ENCODE peak calls at places on chromosomes 13 and 19, in five cellular contexts. One of them, this sample, is unnamed.

GRCh38 chr19:48668761-48669160 is 4.1 kb downstream of the NTN5 start:
- DNase-seq in hepatocyte: no peak
- DNase-seq in Calu3: no peak
- DNase-seq in cardiac muscle cell: no peak
- DNase-seq in GM23338: no peak
- DNase-seq in this sample: no peak

GRCh38 chr19:13070425-13071140 is 32.1 kb downstream of the LYL1 start:
- DNase-seq in hepatocyte: no peak
- DNase-seq in Calu3: no peak
- DNase-seq in cardiac muscle cell: no peak
- DNase-seq in GM23338: no peak
- DNase-seq in this sample: no peak

GRCh38 chr13:84037937-84038464 is 155.7 kb upstream of the SLITRK1 start:
- DNase-seq in hepatocyte: no peak
- DNase-seq in Calu3: no peak
- DNase-seq in cardiac muscle cell: no peak
- DNase-seq in GM23338: no peak
- DNase-seq in this sample: no peak

GRCh38 chr13:49323344-49323743 is 75.6 kb downstream of the CDADC1 start:
- DNase-seq in hepatocyte: no peak
- DNase-seq in Calu3: no peak
- DNase-seq in cardiac muscle cell: no peak
- DNase-seq in GM23338: no peak
- DNase-seq in this sample: no peak

GRCh38 chr13:42990147-42990990 is 1.7 kb downstream of the EPSTI1 start:
- DNase-seq in hepatocyte: peak
- DNase-seq in Calu3: no peak
- DNase-seq in cardiac muscle cell: no peak
- DNase-seq in GM23338: no peak
- DNase-seq in this sample: no peak

GRCh38 chr19:2290441-2291184 is 8.6 kb upstream of the PEAK3 start:
- DNase-seq in hepatocyte: no peak
- DNase-seq in Calu3: no peak
- DNase-seq in cardiac muscle cell: no peak
- DNase-seq in GM23338: peak
- DNase-seq in this sample: no peak

GRCh38 chr13:49082653-49083536 is 107.2 kb downstream of the FNDC3A start:
- DNase-seq in hepatocyte: no peak
- DNase-seq in Calu3: no peak
- DNase-seq in cardiac muscle cell: peak
- DNase-seq in GM23338: no peak
- DNase-seq in this sample: no peak

GRCh38 chr13:113002206-113002821 is 33.3 kb downstream of the MCF2L start:
- DNase-seq in hepatocyte: peak
- DNase-seq in Calu3: peak
- DNase-seq in cardiac muscle cell: no peak
- DNase-seq in GM23338: peak
- DNase-seq in this sample: peak

GRCh38 chr13:66415444-66415843 is 814.7 kb downstream of the PCDH9 start:
- DNase-seq in hepatocyte: no peak
- DNase-seq in Calu3: no peak
- DNase-seq in cardiac muscle cell: no peak
- DNase-seq in GM23338: no peak
- DNase-seq in this sample: no peak

GRCh38 chr19:35860818-35861639 is 4.3 kb downstream of the KIRREL2 start:
- DNase-seq in hepatocyte: peak
- DNase-seq in Calu3: peak
- DNase-seq in cardiac muscle cell: peak
- DNase-seq in GM23338: peak
- DNase-seq in this sample: peak

GRCh38 chr19:44141191-44142013 is at the start of gene ZNF234:
- DNase-seq in hepatocyte: peak
- DNase-seq in Calu3: peak
- DNase-seq in cardiac muscle cell: peak
- DNase-seq in GM23338: peak
- DNase-seq in this sample: peak

GRCh38 chr13:44629465-44630183 is 53.5 kb upstream of the TSC22D1 start:
- DNase-seq in hepatocyte: no peak
- DNase-seq in Calu3: no peak
- DNase-seq in cardiac muscle cell: peak
- DNase-seq in GM23338: no peak
- DNase-seq in this sample: no peak

GRCh38 chr13:113144255-113144629 is 14.2 kb upstream of the PROZ start:
- DNase-seq in hepatocyte: no peak
- DNase-seq in Calu3: no peak
- DNase-seq in cardiac muscle cell: no peak
- DNase-seq in GM23338: no peak
- DNase-seq in this sample: no peak

GRCh38 chr13:111537843-111538499 is 217.5 kb downstream of the TEX29 start:
- DNase-seq in hepatocyte: no peak
- DNase-seq in Calu3: no peak
- DNase-seq in cardiac muscle cell: no peak
- DNase-seq in GM23338: no peak
- DNase-seq in this sample: no peak

GRCh38 chr19:4524808-4525562 is 6.7 kb upstream of the PLIN4 start:
- DNase-seq in hepatocyte: peak
- DNase-seq in Calu3: peak
- DNase-seq in cardiac muscle cell: peak
- DNase-seq in GM23338: peak
- DNase-seq in this sample: peak

GRCh38 chr19:39052243-39052746 is 19.9 kb upstream of the FBXO27 start:
- DNase-seq in hepatocyte: peak
- DNase-seq in Calu3: peak
- DNase-seq in cardiac muscle cell: peak
- DNase-seq in GM23338: peak
- DNase-seq in this sample: peak

GRCh38 chr19:41564515-41565383 is 11.2 kb upstream of the CEACAM21 start:
- DNase-seq in hepatocyte: no peak
- DNase-seq in Calu3: no peak
- DNase-seq in cardiac muscle cell: no peak
- DNase-seq in GM23338: peak
- DNase-seq in this sample: no peak

GRCh38 chr13:63840551-63841421 is 2425.1 kb upstream of the PCDH20 start:
- DNase-seq in hepatocyte: no peak
- DNase-seq in Calu3: no peak
- DNase-seq in cardiac muscle cell: no peak
- DNase-seq in GM23338: no peak
- DNase-seq in this sample: no peak

GRCh38 chr19:31002852-31003251 is 346.4 kb downstream of the TSHZ3 start:
- DNase-seq in hepatocyte: no peak
- DNase-seq in Calu3: no peak
- DNase-seq in cardiac muscle cell: no peak
- DNase-seq in GM23338: peak
- DNase-seq in this sample: no peak

GRCh38 chr13:100789481-100789880 is 114.9 kb upstream of the TMTC4 start:
- DNase-seq in hepatocyte: peak
- DNase-seq in Calu3: no peak
- DNase-seq in cardiac muscle cell: peak
- DNase-seq in GM23338: no peak
- DNase-seq in this sample: no peak

GRCh38 chr19:39918183-39918651 is 16.2 kb downstream of the FCGBP start:
- DNase-seq in hepatocyte: no peak
- DNase-seq in Calu3: no peak
- DNase-seq in cardiac muscle cell: no peak
- DNase-seq in GM23338: no peak
- DNase-seq in this sample: no peak

GRCh38 chr13:32116210-32116609 is 84.6 kb downstream of the FRY start:
- DNase-seq in hepatocyte: no peak
- DNase-seq in Calu3: no peak
- DNase-seq in cardiac muscle cell: peak
- DNase-seq in GM23338: no peak
- DNase-seq in this sample: no peak

GRCh38 chr13:21229241-21230024 is 53.0 kb downstream of the MRPL57 start:
- DNase-seq in hepatocyte: no peak
- DNase-seq in Calu3: no peak
- DNase-seq in cardiac muscle cell: no peak
- DNase-seq in GM23338: no peak
- DNase-seq in this sample: no peak

GRCh38 chr19:47674548-47674947 is 38.7 kb upstream of the EHD2 start:
- DNase-seq in hepatocyte: no peak
- DNase-seq in Calu3: no peak
- DNase-seq in cardiac muscle cell: no peak
- DNase-seq in GM23338: no peak
- DNase-seq in this sample: no peak

GRCh38 chr13:26971990-26972888 is 199.4 kb downstream of the USP12 start:
- DNase-seq in hepatocyte: peak
- DNase-seq in Calu3: peak
- DNase-seq in cardiac muscle cell: peak
- DNase-seq in GM23338: peak
- DNase-seq in this sample: no peak

GRCh38 chr19:50658438-50659317 is 9.4 kb downstream of the C19orf81 start:
- DNase-seq in hepatocyte: peak
- DNase-seq in Calu3: no peak
- DNase-seq in cardiac muscle cell: peak
- DNase-seq in GM23338: peak
- DNase-seq in this sample: peak

GRCh38 chr13:43374621-43375020 is 351.2 kb downstream of the DNAJC15 start:
- DNase-seq in hepatocyte: no peak
- DNase-seq in Calu3: no peak
- DNase-seq in cardiac muscle cell: peak
- DNase-seq in GM23338: no peak
- DNase-seq in this sample: no peak

GRCh38 chr19:42010245-42011126 is 16.5 kb upstream of the ATP1A3 start:
- DNase-seq in hepatocyte: no peak
- DNase-seq in Calu3: no peak
- DNase-seq in cardiac muscle cell: peak
- DNase-seq in GM23338: no peak
- DNase-seq in this sample: no peak

GRCh38 chr19:47310819-47311218 is 1.2 kb downstream of the C5AR1 start:
- DNase-seq in hepatocyte: peak
- DNase-seq in Calu3: no peak
- DNase-seq in cardiac muscle cell: peak
- DNase-seq in GM23338: no peak
- DNase-seq in this sample: no peak

GRCh38 chr13:36796052-36796451 is 23.0 kb upstream of the RFXAP start:
- DNase-seq in hepatocyte: no peak
- DNase-seq in Calu3: no peak
- DNase-seq in cardiac muscle cell: no peak
- DNase-seq in GM23338: peak
- DNase-seq in this sample: no peak

GRCh38 chr19:3968556-3969434 is 2.1 kb downstream of the DAPK3 start:
- DNase-seq in hepatocyte: peak
- DNase-seq in Calu3: peak
- DNase-seq in cardiac muscle cell: peak
- DNase-seq in GM23338: peak
- DNase-seq in this sample: peak

GRCh38 chr13:46317120-46317519 is 69.9 kb downstream of the RUBCNL start:
- DNase-seq in hepatocyte: no peak
- DNase-seq in Calu3: no peak
- DNase-seq in cardiac muscle cell: peak
- DNase-seq in GM23338: no peak
- DNase-seq in this sample: no peak
- TF ChIP-seq CTCF in hepatocyte: peak
- TF ChIP-seq CTCF in Calu3: no peak
- TF ChIP-seq CTCF in cardiac muscle cell: peak
- TF ChIP-seq CTCF in GM23338: no peak
- TF ChIP-seq CTCF in this sample: no peak

GRCh38 chr19:17393914-17394313 is at the start of gene CCDC194:
- DNase-seq in hepatocyte: no peak
- DNase-seq in Calu3: no peak
- DNase-seq in cardiac muscle cell: no peak
- DNase-seq in GM23338: peak
- DNase-seq in this sample: no peak

GRCh38 chr19:17390665-17391370 is 3.2 kb downstream of the CCDC194 start:
- DNase-seq in hepatocyte: peak
- DNase-seq in Calu3: peak
- DNase-seq in cardiac muscle cell: peak
- DNase-seq in GM23338: peak
- DNase-seq in this sample: peak

GRCh38 chr19:17389288-17389687 is 4.7 kb downstream of the CCDC194 start:
- DNase-seq in hepatocyte: no peak
- DNase-seq in Calu3: no peak
- DNase-seq in cardiac muscle cell: no peak
- DNase-seq in GM23338: no peak
- DNase-seq in this sample: no peak

GRCh38 chr19:17389957-17390664 is 3.9 kb downstream of the CCDC194 start:
- DNase-seq in hepatocyte: no peak
- DNase-seq in Calu3: no peak
- DNase-seq in cardiac muscle cell: no peak
- DNase-seq in GM23338: peak
- DNase-seq in this sample: peak

DNA sequence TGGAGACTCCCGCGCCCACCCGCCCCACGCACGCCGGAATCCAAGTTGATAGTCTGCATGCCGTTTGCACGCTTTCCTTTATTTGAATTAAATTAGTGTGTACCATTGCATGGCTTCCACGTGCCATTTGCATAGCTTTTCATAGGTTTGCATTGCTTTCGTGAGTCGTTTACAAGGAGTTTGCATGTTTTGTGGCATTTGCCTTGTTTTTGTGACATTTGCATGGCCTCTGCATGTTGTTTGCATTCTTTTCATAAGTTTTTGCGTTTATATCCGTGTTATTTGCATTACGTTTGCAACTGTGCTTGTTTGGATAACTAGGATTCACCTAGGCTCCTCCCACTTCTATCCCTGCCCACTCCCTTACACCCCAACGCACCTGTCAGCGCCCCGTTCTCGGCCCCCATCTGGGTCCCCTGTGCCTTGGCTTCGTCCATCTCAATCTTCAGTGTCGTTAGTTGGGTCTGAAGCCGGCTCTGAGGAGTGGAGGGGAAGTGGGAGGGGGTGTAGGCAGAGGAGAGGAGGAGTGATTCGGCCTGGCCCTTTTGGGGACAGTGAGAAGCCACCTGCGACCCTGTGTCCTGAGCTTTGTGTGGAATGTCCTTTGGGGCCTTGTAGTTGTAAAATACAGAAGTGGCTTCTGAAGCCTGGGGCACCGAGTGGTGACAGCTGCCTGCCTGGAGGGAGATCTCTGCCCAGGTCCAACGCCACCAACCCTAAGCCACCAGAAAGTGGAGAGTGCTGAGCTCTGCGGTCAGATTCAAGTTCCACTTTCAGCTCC is 2.4 kb downstream of the CCDC194 start:
- DNase-seq in hepatocyte: no peak
- DNase-seq in Calu3: no peak
- DNase-seq in cardiac muscle cell: no peak
- DNase-seq in GM23338: peak
- DNase-seq in this sample: no peak
- TF ChIP-seq CTCF in hepatocyte: no peak
- TF ChIP-seq CTCF in Calu3: no peak
- TF ChIP-seq CTCF in cardiac muscle cell: no peak
- TF ChIP-seq CTCF in GM23338: no peak
- TF ChIP-seq CTCF in this sample: peak

GRCh38 chr13:107678075-107678689 is 537.2 kb downstream of the LIG4 start:
- DNase-seq in hepatocyte: peak
- DNase-seq in Calu3: no peak
- DNase-seq in cardiac muscle cell: no peak
- DNase-seq in GM23338: peak
- DNase-seq in this sample: no peak
- TF ChIP-seq CTCF in hepatocyte: peak
- TF ChIP-seq CTCF in Calu3: no peak
- TF ChIP-seq CTCF in cardiac muscle cell: no peak
- TF ChIP-seq CTCF in GM23338: peak
- TF ChIP-seq CTCF in this sample: peak

DNA sequence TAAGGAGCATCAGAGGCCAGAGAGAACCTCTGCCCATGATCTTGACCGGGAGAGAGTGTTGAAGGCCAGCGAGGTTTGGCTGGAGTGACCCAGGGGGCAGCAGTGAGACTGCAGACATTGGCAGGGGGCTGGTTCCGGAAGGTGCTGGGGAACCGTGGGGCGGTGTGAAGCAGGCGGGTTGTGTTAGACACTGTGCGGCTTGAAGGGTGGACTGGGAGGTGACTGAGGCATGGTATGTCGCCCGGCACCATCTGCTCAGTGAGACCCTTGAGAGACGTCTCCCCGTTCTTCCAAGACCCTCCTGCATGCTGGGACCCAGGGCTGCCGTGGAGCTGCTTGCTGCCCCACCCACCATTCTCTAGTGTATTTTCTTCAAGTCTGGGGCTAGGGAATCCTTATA is 24.6 kb downstream of the CARM1 start:
- DNase-seq in hepatocyte: no peak
- DNase-seq in Calu3: no peak
- DNase-seq in cardiac muscle cell: no peak
- DNase-seq in GM23338: peak
- DNase-seq in this sample: no peak
- TF ChIP-seq CTCF in hepatocyte: no peak
- TF ChIP-seq CTCF in Calu3: no peak
- TF ChIP-seq CTCF in cardiac muscle cell: peak
- TF ChIP-seq CTCF in GM23338: peak
- TF ChIP-seq CTCF in this sample: no peak

This sample was measured in neural crest cell.